ENCODE peak calls at places on chromosomes 3 and 15, in seven cellular contexts. H is NCI-H1694 treated with DMSO at 0.1 percent for 48 hours; S is NCI-H82; G is activated gamma-delta T cell treated with anti-CD3 and anti-CD28 coated beads, Interleukin-2, amount 50 U/mL, for 16 hours; L is mesenteric fat pad; P is activated CD8-positive, alpha-beta T cell treated with anti-CD3 and anti-CD28 coated beads for 36 hours; C is HS-27A. X is an unnamed sample.

GRCh38 chr3:66453525-66454463 is 47.0 kb downstream of the LRIG1 start:
- DNase-seq in H (no peak), P (no peak), L (no peak), G (no peak), C (no peak), S (peak), X (no peak)

GRCh38 chr15:41957021-41957897 is 15.1 kb downstream of the EHD4 start:
- DNase-seq in G (no peak), C (no peak), L (peak), S (no peak), P (no peak), H (no peak), X (no peak)

GRCh38 chr15:28998511-28998910 is 112.7 kb downstream of the APBA2 start:
- DNase-seq in S (no peak), P (no peak), C (no peak), L (no peak), G (no peak), H (no peak), X (no peak)

GRCh38 chr3:140602781-140603180 is 75.1 kb upstream of the TRIM42 start:
- DNase-seq in H (no peak), C (no peak), L (no peak), S (no peak), G (no peak), P (no peak), X (no peak)

GRCh38 chr3:49900491-49901153 is 3.1 kb downstream of the MST1R start:
- DNase-seq in H (no peak), G (no peak), L (no peak), C (peak), P (no peak), S (no peak), X (no peak)

GRCh38 chr3:158727499-158728377 is 4.5 kb downstream of the RARRES1 start:
- DNase-seq in C (no peak), L (no peak), G (peak), S (peak), H (peak), P (peak), X (no peak)

GRCh38 chr3:31008986-31009385 is 114.5 kb upstream of the GADL1 start:
- DNase-seq in L (no peak), G (no peak), S (no peak), C (no peak), H (no peak), P (no peak), X (no peak)

GRCh38 chr15:42201801-42202200 is 6.3 kb downstream of the VPS39 start:
- DNase-seq in C (no peak), L (no peak), S (no peak), G (no peak), P (no peak), H (no peak), X (no peak)

GRCh38 chr3:4843619-4844018 is 135.6 kb upstream of the BHLHE40 start:
- DNase-seq in C (no peak), H (no peak), G (no peak), L (no peak), S (no peak), P (no peak), X (no peak)

GRCh38 chr15:68097029-68097428 is 42.9 kb downstream of the PIAS1 start:
- DNase-seq in G (no peak), C (no peak), L (no peak), H (no peak), S (no peak), P (no peak), X (no peak)

GRCh38 chr3:194484614-194485013 is 2.2 kb downstream of the ATP13A3 start:
- DNase-seq in S (no peak), P (peak), H (no peak), G (no peak), C (no peak), L (no peak), X (no peak)

GRCh38 chr3:124586126-124587052 is 143.9 kb upstream of the UMPS start:
- DNase-seq in G (no peak), L (peak), C (no peak), H (no peak), P (no peak), S (no peak), X (no peak)

GRCh38 chr3:1190576-1190975 is 97.8 kb downstream of the CNTN6 start:
- DNase-seq in C (no peak), H (no peak), P (no peak), L (no peak), G (no peak), S (no peak), X (no peak)

GRCh38 chr3:50334339-50335075 is 6.1 kb downstream of the RASSF1 start:
- DNase-seq in L (no peak), C (no peak), S (no peak), G (no peak), H (no peak), P (no peak), X (no peak)

GRCh38 chr3:147886889-147887288 is 477.7 kb downstream of the ZIC1 start:
- DNase-seq in L (no peak), G (no peak), C (no peak), S (peak), P (no peak), H (no peak), X (no peak)

GRCh38 chr15:83339396-83339795 is 54.9 kb upstream of the BNC1 start:
- DNase-seq in H (no peak), P (no peak), G (no peak), S (no peak), L (no peak), C (no peak), X (no peak)

GRCh38 chr3:57998366-57999283 is 9.6 kb upstream of the FLNB start:
- DNase-seq in P (peak), H (no peak), C (no peak), L (no peak), G (no peak), S (no peak), X (no peak)

GRCh38 chr3:43153189-43154083 is 47.6 kb upstream of the POMGNT2 start:
- DNase-seq in S (no peak), H (peak), G (no peak), P (no peak), L (no peak), C (no peak), X (no peak)

GRCh38 chr3:14822875-14823807 is 4.4 kb downstream of the FGD5 start:
- DNase-seq in L (peak), S (no peak), G (no peak), P (no peak), C (no peak), H (no peak), X (no peak)

GRCh38 chr3:39148116-39149058 is 5.0 kb downstream of the CSRNP1 start:
- DNase-seq in S (peak), C (no peak), G (no peak), P (peak), L (no peak), H (no peak), X (peak)

GRCh38 chr3:149020196-149020838 is 29.0 kb downstream of the GYG1 start:
- DNase-seq in G (no peak), S (no peak), L (no peak), C (no peak), H (no peak), P (no peak), X (no peak)

GRCh38 chr3:55077726-55078125 is 149.9 kb upstream of the LRTM1 start:
- DNase-seq in G (no peak), L (no peak), P (no peak), H (no peak), C (no peak), S (no peak), X (no peak)

GRCh38 chr3:171261487-171261886 is 198.7 kb downstream of the TNIK start:
- DNase-seq in P (no peak), S (no peak), L (no peak), G (no peak), H (no peak), C (no peak), X (no peak)